ENCODE peak calls at places on chromosomes 16 and 17, in nine cellular contexts. U, V, O, S, L, A, Z, G and W are unnamed samples.

GRCh38 chr16:30934827-30935557 is 11.6 kb downstream of the FBXL19 start:
- DNase-seq in U (peak; percentile 53), V (no peak), O (peak; percentile 9), S (peak; percentile 72), L (peak; percentile 41), A (peak; percentile 64), Z (peak; percentile 65), G (no peak), W (peak; percentile 83)

GRCh38 chr17:17128476-17129075 is 77.6 kb downstream of the PLD6 start:
- DNase-seq in U (no peak), V (no peak), O (no peak), S (no peak), L (no peak), A (no peak), Z (no peak), G (no peak), W (no peak)

GRCh38 chr16:13621639-13622038 is 298.3 kb upstream of the ERCC4 start:
- DNase-seq in U (no peak), V (no peak), O (no peak), S (no peak), L (no peak), A (no peak), Z (no peak), G (no peak), W (no peak)

GRCh38 chr16:84641643-84642358 is 6.5 kb upstream of the KLHL36 start:
- DNase-seq in U (no peak), V (no peak), O (no peak), S (no peak), L (no peak), A (no peak), Z (no peak), G (no peak), W (no peak)

GRCh38 chr17:60330731-60331130 is 61.2 kb downstream of the USP32 start:
- DNase-seq in U (no peak), V (no peak), O (no peak), S (no peak), L (peak; percentile 7), A (no peak), Z (no peak), G (no peak), W (no peak)

GRCh38 chr17:78364436-78365281 is 4.8 kb upstream of the SOCS3 start:
- DNase-seq in U (peak; percentile 67), V (no peak), O (no peak), S (no peak), L (no peak), A (no peak), Z (no peak), G (no peak), W (peak; percentile 54)

GRCh38 chr16:12646490-12647274 is 157.0 kb downstream of the CPPED1 start:
- DNase-seq in U (peak; percentile 64), V (no peak), O (peak; percentile 3), S (peak; percentile 45), L (peak; percentile 32), A (peak; percentile 25), Z (no peak), G (peak; percentile 3), W (peak; percentile 78)

GRCh38 chr17:75872434-75873351 is 5.7 kb downstream of the TRIM47 start:
- DNase-seq in U (peak; percentile 78), V (peak; percentile 62), O (peak; percentile 46), S (peak; percentile 82), L (peak; percentile 82), A (peak; percentile 52), Z (peak; percentile 95), G (no peak), W (no peak)

GRCh38 chr17:36608794-36609497 is 7.6 kb downstream of the MRM1 start:
- DNase-seq in U (peak; percentile 51), V (no peak), O (no peak), S (peak; percentile 62), L (peak; percentile 65), A (no peak), Z (no peak), G (no peak), W (no peak)

GRCh38 chr16:21990381-21990944 is 10.5 kb downstream of the PDZD9 start:
- DNase-seq in U (no peak), V (no peak), O (no peak), S (no peak), L (no peak), A (no peak), Z (no peak), G (no peak), W (no peak)

GRCh38 chr17:39627717-39628516 is 1.2 kb downstream of the PPP1R1B start:
- DNase-seq in U (no peak), V (no peak), O (no peak), S (no peak), L (no peak), A (no peak), Z (no peak), G (no peak), W (no peak)

GRCh38 chr17:68981288-68981687 is 26.1 kb upstream of the ABCA8 start:
- DNase-seq in U (no peak), V (no peak), O (peak; percentile 3), S (no peak), L (peak; percentile 81), A (no peak), Z (peak; percentile 14), G (no peak), W (peak; percentile 88)

GRCh38 chr17:29376667-29377268 is 13.4 kb upstream of the TAOK1 start:
- DNase-seq in U (peak; percentile 80), V (peak; percentile 63), O (peak; percentile 86), S (peak; percentile 55), L (peak; percentile 70), A (no peak), Z (peak; percentile 77), G (no peak), W (peak; percentile 30)

GRCh38 chr16:84955427-84955826 is 55.9 kb downstream of the ZDHHC7 start:
- DNase-seq in U (no peak), V (no peak), O (no peak), S (no peak), L (no peak), A (no peak), Z (no peak), G (no peak), W (no peak)

GRCh38 chr17:10757658-10758057 is 27.8 kb upstream of the TMEM220 start:
- DNase-seq in U (no peak), V (no peak), O (no peak), S (no peak), L (no peak), A (no peak), Z (no peak), G (no peak), W (no peak)

GRCh38 chr16:12651765-12652531 is 151.7 kb downstream of the CPPED1 start:
- DNase-seq in U (no peak), V (no peak), O (no peak), S (no peak), L (no peak), A (no peak), Z (no peak), G (no peak), W (no peak)

GRCh38 chr17:732788-733720 is 658 bp downstream of the TLCD3A start:
- DNase-seq in U (peak; percentile 57), V (no peak), O (no peak), S (peak; percentile 51), L (peak; percentile 44), A (peak; percentile 82), Z (no peak), G (peak; percentile 46), W (peak; percentile 30)

GRCh38 chr17:14211778-14212177 is 24.9 kb downstream of the CDRT15 start:
- DNase-seq in U (peak; percentile 26), V (no peak), O (no peak), S (no peak), L (no peak), A (no peak), Z (no peak), G (no peak), W (no peak)

GRCh38 chr17:16492613-16493290 is 759 bp upstream of the LRRC75A start:
- DNase-seq in U (no peak), V (no peak), O (no peak), S (no peak), L (no peak), A (no peak), Z (no peak), G (no peak), W (no peak)

GRCh38 chr17:77036841-77037381 is 103.9 kb upstream of the SEC14L1 start:
- DNase-seq in U (no peak), V (no peak), O (no peak), S (no peak), L (no peak), A (peak; percentile 84), Z (no peak), G (no peak), W (peak; percentile 97)

GRCh38 chr17:67289174-67289876 is 44.3 kb upstream of the HELZ start:
- DNase-seq in U (peak; percentile 6), V (no peak), O (peak; percentile 52), S (no peak), L (peak; percentile 72), A (no peak), Z (no peak), G (no peak), W (no peak)

GRCh38 chr16:88494335-88495154 is 41.5 kb downstream of the ZFPM1 start:
- DNase-seq in U (no peak), V (no peak), O (no peak), S (no peak), L (no peak), A (no peak), Z (no peak), G (no peak), W (peak; percentile 89)

GRCh38 chr17:19412510-19412909 is 1.5 kb downstream of the RNF112 start:
- DNase-seq in U (no peak), V (no peak), O (no peak), S (no peak), L (no peak), A (no peak), Z (no peak), G (no peak), W (no peak)

GRCh38 chr16:66247516-66248089 is 118.9 kb upstream of the CDH5 start:
- DNase-seq in U (peak; percentile 33), V (no peak), O (no peak), S (no peak), L (no peak), A (no peak), Z (no peak), G (no peak), W (no peak)

GRCh38 chr17:83155128-83156081 is 76.0 kb downstream of the METRNL start:
- DNase-seq in U (peak; percentile 96), V (peak; percentile 95), O (no peak), S (no peak), L (peak; percentile 99), A (peak; percentile 70), Z (peak; percentile 94), G (no peak), W (no peak)

GRCh38 chr17:38628441-38628840 is 22.7 kb upstream of the SRCIN1 start:
- DNase-seq in U (peak; percentile 11), V (no peak), O (no peak), S (peak; percentile 87), L (peak; percentile 6), A (peak; percentile 58), Z (no peak), G (no peak), W (peak; percentile 76)

GRCh38 chr17:80855196-80855967 is 136.3 kb upstream of the CHMP6 start:
- DNase-seq in U (no peak), V (no peak), O (no peak), S (no peak), L (no peak), A (no peak), Z (no peak), G (no peak), W (no peak)

GRCh38 chr17:82322526-82323453 is 5.4 kb upstream of the CD7 start:
- DNase-seq in U (no peak), V (no peak), O (no peak), S (no peak), L (no peak), A (no peak), Z (no peak), G (no peak), W (no peak)

GRCh38 chr17:35799942-35800341 is 4.5 kb upstream of the MMP28 start:
- DNase-seq in U (no peak), V (peak; percentile 11), O (peak; percentile 75), S (peak; percentile 50), L (peak; percentile 88), A (peak; percentile 82), Z (peak; percentile 79), G (no peak), W (no peak)

GRCh38 chr16:508884-509736 is 18.4 kb upstream of the CAPN15 start:
- DNase-seq in U (no peak), V (no peak), O (peak; percentile 28), S (no peak), L (no peak), A (peak; percentile 56), Z (no peak), G (no peak), W (no peak)

GRCh38 chr16:1870365-1871082 is 1.4 kb downstream of the MEIOB start:
- DNase-seq in U (peak; percentile 76), V (peak; percentile 15), O (no peak), S (peak; percentile 95), L (peak; percentile 55), A (no peak), Z (peak; percentile 42), G (no peak), W (no peak)